ENCODE peak calls at places on chromosomes 6 and 20, in six cellular contexts. I is nucleus accumbens; F is adrenal gland; Z is effector CD4-positive, alpha-beta T cell; D is GM10248; L is GM13977. S is an unnamed sample.

GRCh38 chr6:151749341-151749740 is 58.1 kb upstream of the ESR1 start:
- DNase-seq in I (no peak), F (no peak), Z (no peak), D (no peak), L (no peak), S (no peak)

GRCh38 chr20:17108896-17109295 is 117.9 kb upstream of the PCSK2 start:
- DNase-seq in I (no peak), F (no peak), Z (no peak), D (no peak), L (no peak), S (no peak)

GRCh38 chr20:8143474-8143873 is 11.4 kb downstream of the PLCB1 start:
- DNase-seq in I (no peak), F (no peak), Z (no peak), D (no peak), L (no peak), S (no peak)

GRCh38 chr6:15962449-15962764 is 166.5 kb upstream of the MYLIP start:
- DNase-seq in I (no peak), F (no peak), Z (no peak), D (peak), L (peak), S (no peak)

GRCh38 chr20:24102290-24102689 is 113.7 kb upstream of the GGTLC1 start:
- DNase-seq in I (no peak), F (no peak), Z (no peak), D (no peak), L (no peak), S (no peak)

GRCh38 chr6:44062771-44063560 is 64.3 kb downstream of the MRPL14 start:
- DNase-seq in I (no peak), F (no peak), Z (no peak), D (no peak), L (peak), S (no peak)

GRCh38 chr6:25880601-25881000 is 6.6 kb upstream of the SLC17A3 start:
- DNase-seq in I (no peak), F (no peak), Z (no peak), D (no peak), L (no peak), S (no peak)

GRCh38 chr20:61253640-61254511 is 1.8 kb downstream of the CDH4 start:
- DNase-seq in I (peak), F (no peak), Z (no peak), D (no peak), L (no peak), S (no peak)

GRCh38 chr6:39396854-39397253 is 74.4 kb upstream of the KCNK16 start:
- DNase-seq in I (peak), F (no peak), Z (no peak), D (no peak), L (no peak), S (no peak)

GRCh38 chr20:51961964-51962761 is 159.8 kb upstream of the SALL4 start:
- DNase-seq in I (no peak), F (no peak), Z (no peak), D (no peak), L (no peak), S (no peak)

GRCh38 chr20:42754713-42755112 is 435.0 kb downstream of the PTPRT start:
- DNase-seq in I (no peak), F (no peak), Z (no peak), D (no peak), L (no peak), S (no peak)

GRCh38 chr6:114176726-114177125 is 166.1 kb downstream of the HS3ST5 start:
- DNase-seq in I (no peak), F (no peak), Z (no peak), D (no peak), L (no peak), S (peak)

GRCh38 chr20:33719989-33720709 is at the start of gene PXMP4:
- DNase-seq in I (peak), F (peak), Z (peak), D (peak), L (peak), S (peak)

GRCh38 chr6:2384518-2384917 is 139.1 kb upstream of the GMDS start:
- DNase-seq in I (no peak), F (no peak), Z (no peak), D (no peak), L (no peak), S (no peak)

GRCh38 chr6:1424306-1424927 is 35.0 kb downstream of the FOXF2 start:
- DNase-seq in I (no peak), F (peak), Z (no peak), D (peak), L (peak), S (peak)

GRCh38 chr6:92329416-92329815 is 1089.9 kb downstream of the EPHA7 start:
- DNase-seq in I (no peak), F (no peak), Z (no peak), D (no peak), L (no peak), S (no peak)

GRCh38 chr20:40591104-40591503 is 97.9 kb downstream of the MAFB start:
- DNase-seq in I (no peak), F (no peak), Z (no peak), D (no peak), L (no peak), S (no peak)

GRCh38 chr20:48015943-48016723 is 230.9 kb upstream of the SULF2 start:
- DNase-seq in I (no peak), F (peak), Z (no peak), D (no peak), L (no peak), S (no peak)

GRCh38 chr20:58374027-58374850 is 14.8 kb upstream of the VAPB start:
- DNase-seq in I (no peak), F (peak), Z (no peak), D (no peak), L (no peak), S (no peak)

GRCh38 chr20:42483694-42484303 is 705.9 kb downstream of the PTPRT start:
- DNase-seq in I (no peak), F (peak), Z (no peak), D (no peak), L (no peak), S (no peak)

GRCh38 chr20:61118429-61119224 is 133.4 kb upstream of the CDH4 start:
- DNase-seq in I (no peak), F (no peak), Z (no peak), D (no peak), L (no peak), S (no peak)

GRCh38 chr6:88238065-88238464 is 71.9 kb upstream of the CNR1 start:
- DNase-seq in I (no peak), F (peak), Z (no peak), D (peak), L (peak), S (peak)

GRCh38 chr20:3811421-3812258 is 8.7 kb upstream of the AP5S1 start:
- DNase-seq in I (peak), F (peak), Z (peak), D (no peak), L (no peak), S (peak)

GRCh38 chr20:35497320-35497719 is 32.1 kb downstream of the C20orf173 start:
- DNase-seq in I (no peak), F (no peak), Z (no peak), D (no peak), L (no peak), S (no peak)

GRCh38 chr20:36004045-36004444 is 35.7 kb downstream of the CNBD2 start:
- DNase-seq in I (no peak), F (no peak), Z (no peak), D (no peak), L (no peak), S (no peak)

GRCh38 chr20:2141592-2142575 is 40.3 kb downstream of the STK35 start:
- DNase-seq in I (no peak), F (no peak), Z (no peak), D (no peak), L (no peak), S (no peak)

GRCh38 chr20:37579091-37579490 is 51.4 kb upstream of the BLCAP start:
- DNase-seq in I (no peak), F (no peak), Z (no peak), D (no peak), L (no peak), S (peak)

GRCh38 chr20:23546435-23547144 is 21.7 kb downstream of the CST9L start:
- DNase-seq in I (no peak), F (no peak), Z (no peak), D (no peak), L (no peak), S (no peak)

GRCh38 chr6:99334526-99335127 is 14.8 kb downstream of the FAXC start:
- DNase-seq in I (no peak), F (peak), Z (no peak), D (peak), L (peak), S (peak)

GRCh38 chr20:49230575-49231211 is 11.5 kb downstream of the DDX27 start:
- DNase-seq in I (peak), F (no peak), Z (no peak), D (no peak), L (no peak), S (no peak)

GRCh38 chr6:20797597-20797996 is 263.3 kb downstream of the CDKAL1 start:
- DNase-seq in I (no peak), F (no peak), Z (no peak), D (no peak), L (no peak), S (no peak)

GRCh38 chr6:3719462-3720308 is 31.8 kb downstream of the PXDC1 start:
- DNase-seq in I (no peak), F (no peak), Z (no peak), D (no peak), L (no peak), S (peak)

GRCh38 chr6:74745670-74746069 is 460.2 kb downstream of the COL12A1 start:
- DNase-seq in I (no peak), F (no peak), Z (no peak), D (no peak), L (no peak), S (no peak)

GRCh38 chr20:5039889-5040288 is 38.6 kb upstream of the SLC23A2 start:
- DNase-seq in I (no peak), F (no peak), Z (no peak), D (no peak), L (no peak), S (no peak)

GRCh38 chr6:125170376-125170775 is 16.8 kb downstream of the TPD52L1 start:
- DNase-seq in I (peak), F (peak), Z (no peak), D (no peak), L (no peak), S (no peak)

GRCh38 chr20:37542281-37542680 is 14.6 kb upstream of the BLCAP start:
- DNase-seq in I (no peak), F (no peak), Z (no peak), D (no peak), L (no peak), S (no peak)

GRCh38 chr6:5497896-5498578 is 236.7 kb downstream of the FARS2 start:
- DNase-seq in I (no peak), F (no peak), Z (no peak), D (no peak), L (no peak), S (no peak)

GRCh38 chr20:63664861-63665594 is 6.9 kb downstream of the RTEL1 start:
- DNase-seq in I (peak), F (no peak), Z (no peak), D (no peak), L (no peak), S (no peak)

GRCh38 chr6:156598316-156598715 is 178.9 kb upstream of the ARID1B start:
- DNase-seq in I (no peak), F (no peak), Z (no peak), D (no peak), L (no peak), S (no peak)